ENCODE peak calls at places on chromosome 1, in four cellular contexts. H, A, Y and N are unnamed samples.

GRCh38 chr1:217274927-217275616 is 355.8 kb downstream of the GPATCH2 start:
- DNase-seq in H (no peak), A (no peak), Y (peak; percentile 59), N (no peak)

GRCh38 chr1:208243522-208243850 is 698 bp downstream of the PLXNA2 start:
- DNase-seq in H (peak; percentile 17), A (no peak), Y (no peak), N (peak; percentile 39)

GRCh38 chr1:21319447-21320407 is 29.5 kb upstream of the ECE1 start:
- DNase-seq in H (no peak), A (no peak), Y (no peak), N (no peak)

GRCh38 chr1:244010599-244011211 is 40.4 kb upstream of the ZBTB18 start:
- DNase-seq in H (no peak), A (no peak), Y (peak; percentile 22), N (no peak)

GRCh38 chr1:167819849-167820683 is 93.9 kb downstream of the ADCY10 start:
- DNase-seq in H (no peak), A (no peak), Y (peak; percentile 96), N (peak; percentile 74)

GRCh38 chr1:17852383-17852782 is 97.2 kb downstream of the ACTL8 start:
- DNase-seq in H (no peak), A (no peak), Y (no peak), N (no peak)

GRCh38 chr1:185345913-185346717 is 29.1 kb upstream of the IVNS1ABP start:
- DNase-seq in H (no peak), A (peak; percentile 13), Y (no peak), N (no peak)

GRCh38 chr1:30837653-30838052 is 70.9 kb downstream of the SDC3 start:
- DNase-seq in H (no peak), A (no peak), Y (no peak), N (no peak)

GRCh38 chr1:29271724-29272123 is 35.4 kb downstream of the PTPRU start:
- DNase-seq in H (no peak), A (no peak), Y (peak; percentile 82), N (no peak)

GRCh38 chr1:239997515-239998311 is 94.0 kb upstream of the FMN2 start:
- DNase-seq in H (no peak), A (no peak), Y (no peak), N (no peak)

GRCh38 chr1:157086299-157086698 is 13.3 kb downstream of the ETV3L start:
- DNase-seq in H (no peak), A (no peak), Y (no peak), N (no peak)

GRCh38 chr1:160567858-160568682 is 11.2 kb downstream of the CD84 start:
- DNase-seq in H (peak; percentile 73), A (peak; percentile 58), Y (no peak), N (no peak)

GRCh38 chr1:47439151-47440051 is 1.6 kb downstream of the FOXD2 start:
- DNase-seq in H (no peak), A (no peak), Y (no peak), N (no peak)

GRCh38 chr1:245153645-245154428 is 948 bp upstream of the KIF26B start:
- DNase-seq in H (no peak), A (no peak), Y (no peak), N (peak; percentile 48)

GRCh38 chr1:91765880-91766443 is 120.0 kb downstream of the TGFBR3 start:
- DNase-seq in H (no peak), A (no peak), Y (no peak), N (no peak)

GRCh38 chr1:201021333-201022177 is 2.0 kb downstream of the KIF21B start:
- DNase-seq in H (peak; percentile 17), A (peak; percentile 79), Y (no peak), N (peak; percentile 51)

GRCh38 chr1:201019321-201019977 is 4.1 kb downstream of the KIF21B start:
- DNase-seq in H (peak; percentile 84), A (peak; percentile 89), Y (peak; percentile 10), N (peak; percentile 92)

GRCh38 chr1:201022178-201022823 is 1.2 kb downstream of the KIF21B start:
- DNase-seq in H (no peak), A (peak; percentile 25), Y (no peak), N (no peak)

GRCh38 chr1:201020040-201020591 is 3.4 kb downstream of the KIF21B start:
- DNase-seq in H (no peak), A (peak; percentile 68), Y (no peak), N (peak; percentile 52)

DNA sequence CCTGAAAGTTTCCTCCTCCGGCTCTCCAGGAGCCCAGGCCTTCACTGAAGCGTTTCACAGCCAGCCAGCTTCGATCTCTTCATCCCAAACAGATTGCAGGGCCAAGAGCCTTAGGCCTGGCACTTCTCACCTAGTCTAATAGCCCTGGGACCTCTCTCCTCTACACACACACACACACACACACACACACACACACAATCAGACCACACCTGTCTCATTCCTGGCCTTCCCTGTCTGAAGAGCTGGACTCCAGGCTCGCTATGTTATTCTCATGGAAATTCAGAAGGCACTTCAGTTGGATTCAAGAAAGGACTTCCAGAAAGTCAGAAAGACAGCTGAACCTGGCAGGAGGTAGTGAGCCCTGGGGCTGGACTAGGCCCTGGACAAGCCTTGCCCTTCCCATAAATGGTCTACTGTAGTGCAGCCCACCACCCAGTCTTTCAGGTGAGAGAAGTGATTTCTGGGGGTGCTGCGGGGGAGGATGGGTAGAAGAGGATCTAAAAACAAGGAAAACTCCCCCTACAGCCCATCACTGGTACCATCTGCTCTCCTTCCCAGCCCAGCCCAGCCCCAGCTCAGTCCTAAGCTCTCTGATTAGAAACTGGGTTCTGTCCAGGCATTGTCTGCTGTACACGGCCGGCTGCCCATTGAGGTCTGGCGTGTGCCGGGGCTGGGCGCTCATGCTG is 2.7 kb downstream of the KIF21B start:
- DNase-seq in H (peak; percentile 35), A (peak; percentile 55), Y (no peak), N (no peak)
- TF ChIP-seq CTCF in H (no peak), A (peak; percentile 64), Y (peak; percentile 28), N (peak; percentile 27)

GRCh38 chr1:154848983-154849382 is 21.1 kb downstream of the KCNN3 start:
- DNase-seq in H (no peak), A (no peak), Y (no peak), N (no peak)
- TF ChIP-seq CTCF in H (no peak), A (no peak), Y (no peak), N (no peak)

GRCh38 chr1:192952646-192953045 is 106.5 kb downstream of the UCHL5 start:
- DNase-seq in H (no peak), A (no peak), Y (peak; percentile 86), N (no peak)
- TF ChIP-seq CTCF in H (no peak), A (no peak), Y (no peak), N (no peak)

GRCh38 chr1:154344977-154345837 is 19.9 kb downstream of the ATP8B2 start:
- DNase-seq in H (peak; percentile 83), A (peak; percentile 54), Y (peak; percentile 55), N (no peak)
- TF ChIP-seq CTCF in H (peak; percentile 66), A (peak; percentile 91), Y (peak; percentile 74), N (peak; percentile 65)